ENCODE peak calls at places on chromosomes 5 and 9, in four cellular contexts. One of them, this sample, is unnamed.

GRCh38 chr5:136066705-136067271 is 38.0 kb downstream of the TGFBI start:
- DNase-seq in mucosa of descending colon: peak; percentile 33
- DNase-seq in neural progenitor cell: no peak
- DNase-seq in Peyer's patch: no peak
- DNase-seq in this sample: no peak

GRCh38 chr9:111978616-111979015 is 82.0 kb downstream of the UGCG start:
- DNase-seq in neural progenitor cell: no peak
- DNase-seq in mucosa of descending colon: no peak
- DNase-seq in Peyer's patch: no peak
- DNase-seq in this sample: no peak

GRCh38 chr5:126939887-126940286 is 90.5 kb downstream of the MARCHF3 start:
- DNase-seq in Peyer's patch: no peak
- DNase-seq in neural progenitor cell: no peak
- DNase-seq in mucosa of descending colon: no peak
- DNase-seq in this sample: no peak

GRCh38 chr9:33818832-33819500 is 2.0 kb downstream of the UBE2R2 start:
- DNase-seq in neural progenitor cell: no peak
- DNase-seq in mucosa of descending colon: no peak
- DNase-seq in Peyer's patch: no peak
- DNase-seq in this sample: no peak

GRCh38 chr9:123235448-123235847 is 32.9 kb downstream of the STRBP start:
- DNase-seq in neural progenitor cell: no peak
- DNase-seq in mucosa of descending colon: no peak
- DNase-seq in Peyer's patch: no peak
- DNase-seq in this sample: no peak

GRCh38 chr9:22060831-22061383 is 51.8 kb upstream of the CDKN2B start:
- DNase-seq in Peyer's patch: no peak
- DNase-seq in mucosa of descending colon: no peak
- DNase-seq in neural progenitor cell: no peak
- DNase-seq in this sample: no peak

GRCh38 chr5:115262405-115263247 is at the start of gene PGGT1B:
- DNase-seq in neural progenitor cell: peak; percentile 75
- DNase-seq in mucosa of descending colon: peak; percentile 84
- DNase-seq in Peyer's patch: peak; percentile 89
- DNase-seq in this sample: peak; percentile 84

GRCh38 chr9:114452219-114453169 is 52.8 kb downstream of the WHRN start:
- DNase-seq in neural progenitor cell: no peak
- DNase-seq in mucosa of descending colon: peak; percentile 38
- DNase-seq in Peyer's patch: peak; percentile 83
- DNase-seq in this sample: peak; percentile 45

GRCh38 chr5:463952-464351 is 21.0 kb downstream of the EXOC3 start:
- DNase-seq in neural progenitor cell: no peak
- DNase-seq in Peyer's patch: peak; percentile 78
- DNase-seq in mucosa of descending colon: no peak
- DNase-seq in this sample: peak; percentile 44

GRCh38 chr9:3768286-3768685 is 242.5 kb upstream of the RFX3 start:
- DNase-seq in neural progenitor cell: no peak
- DNase-seq in Peyer's patch: no peak
- DNase-seq in mucosa of descending colon: no peak
- DNase-seq in this sample: no peak

GRCh38 chr9:122338989-122339388 is 31.8 kb upstream of the PTGS1 start:
- DNase-seq in neural progenitor cell: no peak
- DNase-seq in mucosa of descending colon: no peak
- DNase-seq in Peyer's patch: peak; percentile 30
- DNase-seq in this sample: no peak

GRCh38 chr5:154395407-154396106 is 50.2 kb upstream of the SAP30L start:
- DNase-seq in neural progenitor cell: no peak
- DNase-seq in mucosa of descending colon: peak; percentile 22
- DNase-seq in Peyer's patch: peak; percentile 91
- DNase-seq in this sample: peak; percentile 55

GRCh38 chr5:14142202-14142855 is 813 bp upstream of the TRIO start:
- DNase-seq in neural progenitor cell: no peak
- DNase-seq in Peyer's patch: no peak
- DNase-seq in mucosa of descending colon: no peak
- DNase-seq in this sample: no peak

GRCh38 chr5:146409081-146409671 is 38.0 kb upstream of the TCERG1 start:
- DNase-seq in Peyer's patch: no peak
- DNase-seq in mucosa of descending colon: no peak
- DNase-seq in neural progenitor cell: peak; percentile 24
- DNase-seq in this sample: no peak

GRCh38 chr9:83284766-83285165 is 221.8 kb upstream of the RASEF start:
- DNase-seq in mucosa of descending colon: no peak
- DNase-seq in Peyer's patch: no peak
- DNase-seq in neural progenitor cell: no peak
- DNase-seq in this sample: no peak

GRCh38 chr5:132591140-132591539 is 34.4 kb downstream of the RAD50 start:
- DNase-seq in neural progenitor cell: no peak
- DNase-seq in Peyer's patch: no peak
- DNase-seq in mucosa of descending colon: no peak
- DNase-seq in this sample: no peak

GRCh38 chr9:33151007-33151557 is 16.1 kb downstream of the B4GALT1 start:
- DNase-seq in Peyer's patch: no peak
- DNase-seq in mucosa of descending colon: peak; percentile 58
- DNase-seq in neural progenitor cell: no peak
- DNase-seq in this sample: no peak

GRCh38 chr5:163760498-163760897 is 255.1 kb downstream of the MAT2B start:
- DNase-seq in neural progenitor cell: no peak
- DNase-seq in Peyer's patch: no peak
- DNase-seq in mucosa of descending colon: no peak
- DNase-seq in this sample: no peak

GRCh38 chr9:115015018-115015635 is 84.7 kb upstream of the TNFSF8 start:
- DNase-seq in neural progenitor cell: peak; percentile 67
- DNase-seq in mucosa of descending colon: peak; percentile 56
- DNase-seq in Peyer's patch: peak; percentile 63
- DNase-seq in this sample: no peak

GRCh38 chr9:12448246-12448645 is 244.9 kb upstream of the TYRP1 start:
- DNase-seq in Peyer's patch: no peak
- DNase-seq in mucosa of descending colon: no peak
- DNase-seq in neural progenitor cell: no peak
- DNase-seq in this sample: no peak

GRCh38 chr5:173781432-173781825 is 106.7 kb upstream of the CPEB4 start:
- DNase-seq in mucosa of descending colon: no peak
- DNase-seq in neural progenitor cell: no peak
- DNase-seq in Peyer's patch: no peak
- DNase-seq in this sample: no peak

GRCh38 chr9:79663878-79664277 is 92.1 kb downstream of the TLE4 start:
- DNase-seq in neural progenitor cell: peak; percentile 61
- DNase-seq in Peyer's patch: no peak
- DNase-seq in mucosa of descending colon: no peak
- DNase-seq in this sample: no peak

GRCh38 chr9:71758785-71759184 is 9.5 kb downstream of the CEMIP2 start:
- DNase-seq in Peyer's patch: no peak
- DNase-seq in neural progenitor cell: no peak
- DNase-seq in mucosa of descending colon: peak; percentile 67
- DNase-seq in this sample: no peak
- TF ChIP-seq CTCF in Peyer's patch: no peak
- TF ChIP-seq CTCF in neural progenitor cell: no peak
- TF ChIP-seq CTCF in mucosa of descending colon: no peak
- TF ChIP-seq CTCF in this sample: no peak

DNA sequence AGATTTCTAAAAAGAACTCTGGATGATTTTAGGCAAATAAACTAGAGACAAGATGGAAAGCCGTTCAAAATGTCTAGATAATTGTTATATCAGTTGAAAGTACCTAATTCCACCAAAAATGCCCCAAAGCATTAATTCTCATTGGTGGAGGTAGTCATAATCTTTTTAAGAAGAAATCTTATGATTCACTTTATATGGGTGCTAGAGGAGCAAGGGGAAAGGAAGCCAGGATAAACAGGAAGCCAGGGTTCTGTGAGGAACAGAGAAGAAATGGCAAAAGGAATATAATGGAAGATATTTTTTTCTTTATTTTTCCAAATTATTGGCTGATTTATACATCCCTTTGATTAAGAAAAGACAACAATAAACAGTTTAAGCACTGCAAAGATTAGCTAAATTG is 7.8 kb downstream of the YIPF5 start:
- DNase-seq in Peyer's patch: no peak
- DNase-seq in neural progenitor cell: no peak
- DNase-seq in mucosa of descending colon: no peak
- DNase-seq in this sample: no peak
- H3K36me3 ChIP-seq in Peyer's patch: no peaks in the 10 kb centered on the region
- H3K36me3 ChIP-seq in neural progenitor cell: peaks cover 29% of the 10 kb centered on the region
- H3K36me3 ChIP-seq in mucosa of descending colon: no peaks in the 10 kb centered on the region
- H3K36me3 ChIP-seq in this sample: no peaks in the 10 kb centered on the region

DNA sequence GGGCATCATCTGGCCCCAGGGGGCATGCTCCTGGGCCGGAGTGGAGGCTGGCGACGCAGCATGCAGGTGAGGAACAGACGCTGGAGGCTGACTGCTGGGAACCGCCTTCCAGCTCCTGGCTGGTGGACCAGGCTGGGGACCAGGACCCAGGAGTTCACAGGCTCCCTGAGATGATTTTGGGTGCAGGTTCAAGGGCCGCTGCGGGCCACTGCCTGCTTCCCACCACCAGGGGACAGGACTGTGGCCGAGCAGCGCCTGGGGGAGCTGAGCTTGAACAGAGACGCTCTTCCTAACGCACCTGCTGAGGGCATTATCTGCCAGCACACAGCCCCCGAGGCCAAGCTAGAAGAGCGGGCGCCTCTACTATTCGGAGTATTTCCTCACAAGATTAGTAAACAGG is 132.1 kb upstream of the RAPGEF1 start:
- DNase-seq in neural progenitor cell: peak; percentile 25
- DNase-seq in mucosa of descending colon: no peak
- DNase-seq in Peyer's patch: no peak
- DNase-seq in this sample: no peak
- TF ChIP-seq CTCF in neural progenitor cell: peak; percentile 42
- TF ChIP-seq CTCF in mucosa of descending colon: no peak
- TF ChIP-seq CTCF in Peyer's patch: no peak
- TF ChIP-seq CTCF in this sample: peak; percentile 28

DNA sequence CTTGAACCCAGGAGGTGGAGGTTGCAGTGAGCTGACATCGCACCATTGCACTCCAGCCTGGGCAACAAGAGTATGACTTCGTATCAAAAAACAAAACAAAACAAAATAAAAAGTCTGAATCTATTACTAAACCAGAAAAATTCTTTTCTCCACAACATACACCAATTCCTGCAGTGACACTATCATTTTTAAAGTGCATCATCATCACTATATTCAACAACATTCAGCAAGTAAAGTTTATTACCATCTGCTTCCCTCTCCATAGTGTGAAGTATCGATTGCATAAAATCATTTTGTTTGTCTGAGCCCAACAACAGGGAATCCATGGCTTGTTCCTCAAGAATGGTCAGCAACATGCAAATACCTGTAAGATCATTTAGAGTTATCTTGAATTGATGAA is 20.4 kb downstream of the SETX start:
- DNase-seq in Peyer's patch: no peak
- DNase-seq in mucosa of descending colon: no peak
- DNase-seq in neural progenitor cell: no peak
- DNase-seq in this sample: no peak
- H3K36me3 ChIP-seq in Peyer's patch: no peaks in the 10 kb centered on the region
- H3K36me3 ChIP-seq in mucosa of descending colon: peaks cover 34% of the 10 kb centered on the region
- H3K36me3 ChIP-seq in neural progenitor cell: peaks cover 24% of the 10 kb centered on the region
- H3K36me3 ChIP-seq in this sample: peaks cover 20% of the 10 kb centered on the region

GRCh38 chr9:89009049-89009840 is 18.0 kb downstream of the S1PR3 start:
- DNase-seq in mucosa of descending colon: no peak
- DNase-seq in Peyer's patch: no peak
- DNase-seq in neural progenitor cell: no peak
- DNase-seq in this sample: no peak
- TF ChIP-seq CTCF in mucosa of descending colon: no peak
- TF ChIP-seq CTCF in Peyer's patch: no peak
- TF ChIP-seq CTCF in neural progenitor cell: no peak
- TF ChIP-seq CTCF in this sample: no peak